ENCODE peak calls at places on chromosomes 16 and 17, in seven cellular contexts. K is glutamatergic neuron, D is pulmonary artery endothelial cell, E is NCI-H1105 treated with DMSO at 0.1 percent for 48 hours, C is GM13976, P is cardiac fibroblast, N is NCI-H1694 treated with DMSO at 0.1 percent for 48 hours. T is an unnamed sample.

GRCh38 chr16:64983983-64984382 is 137.9 kb downstream of the CDH11 start:
- DNase-seq in K (peak), D (peak), E (peak), C (no peak), P (peak), N (peak), T (no peak)

GRCh38 chr16:48591976-48592375 is 18.0 kb downstream of the N4BP1 start:
- DNase-seq in K (no peak), D (no peak), E (no peak), C (no peak), P (no peak), N (no peak), T (no peak)

GRCh38 chr17:78925234-78925633 is at the start of gene TIMP2:
- DNase-seq in K (peak), D (peak), E (peak), C (peak), P (peak), N (peak), T (peak)

GRCh38 chr17:5373112-5373511 is 46.4 kb downstream of the NUP88 start:
- DNase-seq in K (no peak), D (no peak), E (no peak), C (peak), P (no peak), N (no peak), T (peak)

GRCh38 chr17:79930077-79930785 is 91.0 kb upstream of the CBX4 start:
- DNase-seq in K (no peak), D (no peak), E (peak), C (no peak), P (no peak), N (no peak), T (no peak)

GRCh38 chr17:81513669-81514484 is 1.3 kb upstream of the ACTG1 start:
- DNase-seq in K (peak), D (peak), E (peak), C (no peak), P (peak), N (peak), T (no peak)

GRCh38 chr16:87406495-87407088 is 14.5 kb downstream of the MAP1LC3B start:
- DNase-seq in K (no peak), D (no peak), E (no peak), C (peak), P (no peak), N (no peak), T (no peak)

GRCh38 chr17:62705116-62705515 is 77.6 kb downstream of the MRC2 start:
- DNase-seq in K (no peak), D (peak), E (no peak), C (no peak), P (peak), N (no peak), T (no peak)

GRCh38 chr16:65757064-65757463 is 609.4 kb upstream of the CDH5 start:
- DNase-seq in K (no peak), D (no peak), E (peak), C (no peak), P (peak), N (no peak), T (no peak)

T was measured in GM10248.